ENCODE peak calls at places on chromosome 3, in six cellular contexts. V is GM03348; S is thyroid gland; K is activated CD4-positive, alpha-beta T cell treated with anti-CD3 and anti-CD28 coated beads, Interleukin-2, amount 50 U/mL, for 1 hour; O is CD14-positive monocyte; R is choroid plexus epithelial cell. U is an unnamed sample.

GRCh38 chr3:25854635-25855034 is 64.7 kb downstream of the OXSM start:
- DNase-seq in S (no peak), R (peak; percentile 71), O (no peak), V (peak; percentile 41), K (no peak), U (no peak)

GRCh38 chr3:6264906-6265305 is 596.0 kb upstream of the GRM7 start:
- DNase-seq in S (no peak), V (no peak), K (no peak), R (no peak), O (no peak), U (no peak)

GRCh38 chr3:16190704-16191103 is 16.2 kb downstream of the GALNT15 start:
- DNase-seq in S (no peak), K (no peak), O (no peak), V (no peak), R (no peak), U (no peak)

GRCh38 chr3:128367726-128368125 is 99.0 kb downstream of the DNAJB8 start:
- DNase-seq in V (no peak), S (no peak), K (no peak), R (peak; percentile 27), O (no peak), U (no peak)

GRCh38 chr3:46900356-46900755 is 22.8 kb downstream of the PTH1R start:
- DNase-seq in R (no peak), O (no peak), V (no peak), S (no peak), K (no peak), U (no peak)

GRCh38 chr3:14403636-14404395 is 1.4 kb downstream of the SLC6A6 start:
- DNase-seq in O (peak; percentile 69), V (peak; percentile 64), S (peak; percentile 83), K (no peak), R (no peak), U (no peak)

GRCh38 chr3:126755866-126756265 is 51.8 kb downstream of the CHCHD6 start:
- DNase-seq in O (no peak), R (no peak), K (no peak), V (no peak), S (no peak), U (no peak)

GRCh38 chr3:70771426-70772147 is 459.1 kb upstream of the MDFIC2 start:
- DNase-seq in R (peak; percentile 49), S (no peak), V (no peak), O (no peak), K (no peak), U (no peak)

GRCh38 chr3:73069775-73070444 is 8.5 kb downstream of the EBLN2 start:
- DNase-seq in R (no peak), K (no peak), S (no peak), V (no peak), O (no peak), U (no peak)

GRCh38 chr3:187276397-187277128 is 15.0 kb downstream of the MASP1 start:
- DNase-seq in O (no peak), V (no peak), S (no peak), K (no peak), R (no peak), U (no peak)

GRCh38 chr3:71495708-71496472 is 87.6 kb downstream of the FOXP1 start:
- DNase-seq in V (peak; percentile 84), K (no peak), R (peak; percentile 93), S (no peak), O (peak; percentile 55), U (no peak)

GRCh38 chr3:112973325-112974177 is 1.4 kb downstream of the CD200R1 start:
- DNase-seq in K (no peak), O (no peak), V (no peak), S (no peak), R (no peak), U (no peak)

GRCh38 chr3:4740397-4741105 is 238.7 kb upstream of the BHLHE40 start:
- DNase-seq in S (no peak), R (no peak), V (no peak), O (no peak), K (no peak), U (no peak)

GRCh38 chr3:38620236-38620635 is 29.3 kb downstream of the SCN5A start:
- DNase-seq in V (peak; percentile 26), O (no peak), R (peak; percentile 5), K (no peak), S (no peak), U (no peak)

GRCh38 chr3:126571078-126571477 is 12.3 kb upstream of the C3orf22 start:
- DNase-seq in V (no peak), K (no peak), O (no peak), S (no peak), R (no peak), U (no peak)

GRCh38 chr3:86961297-86961696 is 29.7 kb downstream of the VGLL3 start:
- DNase-seq in V (no peak), K (no peak), S (no peak), R (peak; percentile 64), O (no peak), U (no peak)

U was measured in GM12891.